ENCODE peak calls at places on chromosomes 13 and 19, in four cellular contexts. R, K, L and D are unnamed samples.
A peak's percentile ranks its signal among the peaks of the same experiment; 100 is the strongest.

GRCh38 chr19:19105365-19106060 is 32.8 kb downstream of the TMEM161A start:
- DNase-seq in R (peak; percentile 60), K (no peak), L (no peak), D (no peak)

GRCh38 chr19:1279782-1280341 is 4.5 kb downstream of the FAM174C start:
- DNase-seq in R (peak; percentile 87), K (peak; percentile 79), L (peak; percentile 86), D (peak; percentile 88)

GRCh38 chr13:91014696-91015095 is 332.8 kb upstream of the MIR17HG start:
- DNase-seq in R (peak; percentile 14), K (no peak), L (no peak), D (no peak)

GRCh38 chr13:53012707-53013106 is 15.9 kb upstream of the OLFM4 start:
- DNase-seq in R (no peak), K (no peak), L (no peak), D (no peak)

GRCh38 chr13:97879646-97880297 is 73.7 kb upstream of the IPO5 start:
- DNase-seq in R (peak; percentile 77), K (no peak), L (no peak), D (no peak)

GRCh38 chr13:52806029-52806428 is 42.4 kb downstream of the PCDH8 start:
- DNase-seq in R (no peak), K (no peak), L (no peak), D (no peak)

GRCh38 chr13:19159761-19160420 is 21.7 kb downstream of the TUBA3C start:
- DNase-seq in R (no peak), K (peak; percentile 20), L (no peak), D (no peak)

GRCh38 chr19:16340092-16340491 is 15.5 kb downstream of the KLF2 start:
- DNase-seq in R (no peak), K (no peak), L (no peak), D (no peak)

GRCh38 chr19:46926201-46927071 is 65.6 kb downstream of the ARHGAP35 start:
- DNase-seq in R (no peak), K (no peak), L (no peak), D (no peak)

GRCh38 chr13:75178436-75178835 is 303.5 kb downstream of the TBC1D4 start:
- DNase-seq in R (no peak), K (no peak), L (no peak), D (no peak)

GRCh38 chr19:36838784-36839324 is 667 bp upstream of the ZNF790 start:
- DNase-seq in R (no peak), K (no peak), L (no peak), D (no peak)

GRCh38 chr19:11578342-11579142 is 1.1 kb upstream of the ACP5 start:
- DNase-seq in R (no peak), K (peak; percentile 93), L (no peak), D (no peak)

GRCh38 chr13:108342369-108343289 is 73.1 kb downstream of the TNFSF13B start:
- DNase-seq in R (peak; percentile 56), K (no peak), L (no peak), D (peak; percentile 32)

GRCh38 chr13:99085139-99085845 is 107.4 kb upstream of the DOCK9 start:
- DNase-seq in R (no peak), K (no peak), L (no peak), D (peak; percentile 47)

GRCh38 chr19:42184401-42184861 is 33.0 kb downstream of the DEDD2 start:
- DNase-seq in R (peak; percentile 85), K (peak; percentile 71), L (peak; percentile 83), D (peak; percentile 89)

GRCh38 chr19:14102102-14102696 is 11.6 kb upstream of the SAMD1 start:
- DNase-seq in R (no peak), K (no peak), L (no peak), D (no peak)

GRCh38 chr13:49341941-49342340 is 94.2 kb downstream of the CDADC1 start:
- DNase-seq in R (no peak), K (no peak), L (no peak), D (no peak)

GRCh38 chr19:4678881-4679379 is 8.8 kb upstream of the MYDGF start:
- DNase-seq in R (no peak), K (no peak), L (no peak), D (peak; percentile 72)

GRCh38 chr13:113836917-113837553 is 26.8 kb downstream of the GAS6 start:
- DNase-seq in R (peak; percentile 82), K (no peak), L (peak; percentile 54), D (peak; percentile 29)

GRCh38 chr19:17757125-17757524 is 5.8 kb downstream of the FCHO1 start:
- DNase-seq in R (peak; percentile 64), K (no peak), L (peak; percentile 63), D (peak; percentile 58)

GRCh38 chr19:658916-659839 is 3.8 kb downstream of the RNF126 start:
- DNase-seq in R (no peak), K (no peak), L (no peak), D (peak; percentile 64)

GRCh38 chr19:49590971-49591730 is at the start of gene PRR12:
- DNase-seq in R (peak; percentile 77), K (peak; percentile 66), L (peak; percentile 64), D (peak; percentile 79)

GRCh38 chr19:8571006-8571411 is 6.2 kb downstream of the MYO1F start:
- DNase-seq in R (peak; percentile 59), K (peak; percentile 78), L (no peak), D (no peak)

GRCh38 chr13:45341799-45342584 is 1.0 kb upstream of the TPT1 start:
- DNase-seq in R (peak; percentile 67), K (peak; percentile 58), L (peak; percentile 47), D (no peak)

GRCh38 chr13:35711909-35712308 is 235.4 kb upstream of the MAB21L1 start:
- DNase-seq in R (no peak), K (no peak), L (no peak), D (no peak)

GRCh38 chr13:38767506-38768265 is 80.8 kb downstream of the FREM2 start:
- DNase-seq in R (no peak), K (no peak), L (no peak), D (peak; percentile 89)

GRCh38 chr19:40221858-40222619 is 3.9 kb upstream of the TTC9B start:
- DNase-seq in R (peak; percentile 95), K (peak; percentile 59), L (peak; percentile 86), D (peak; percentile 97)

GRCh38 chr19:6018786-6019185 is 40.8 kb upstream of the RANBP3 start:
- DNase-seq in R (no peak), K (peak; percentile 27), L (no peak), D (no peak)

GRCh38 chr19:56927791-56928207 is 87.3 kb upstream of the PEG3 start:
- DNase-seq in R (no peak), K (no peak), L (no peak), D (no peak)

GRCh38 chr13:75264611-75265010 is 217.4 kb downstream of the TBC1D4 start:
- DNase-seq in R (no peak), K (no peak), L (no peak), D (no peak)

GRCh38 chr19:48656840-48657474 is 11.0 kb upstream of the CA11 start:
- DNase-seq in R (peak; percentile 82), K (no peak), L (no peak), D (peak; percentile 33)

GRCh38 chr13:112877976-112878955 is 90.7 kb upstream of the MCF2L start:
- DNase-seq in R (no peak), K (peak; percentile 26), L (no peak), D (no peak)

GRCh38 chr19:54190942-54191670 is at the start of gene TSEN34:
- DNase-seq in R (peak; percentile 82), K (peak; percentile 91), L (peak; percentile 86), D (peak; percentile 25)

GRCh38 chr13:31538067-31539042 is 201.0 kb upstream of the RXFP2 start:
- DNase-seq in R (peak; percentile 69), K (no peak), L (no peak), D (no peak)

GRCh38 chr13:114066956-114067355 is 65.5 kb downstream of the RASA3 start:
- DNase-seq in R (no peak), K (no peak), L (no peak), D (no peak)

GRCh38 chr19:11848594-11849263 is at the start of gene ZNF439:
- DNase-seq in R (peak; percentile 63), K (peak; percentile 94), L (peak; percentile 88), D (peak; percentile 96)